ENCODE peak calls at places on chromosomes 11 and 22, in nine cellular contexts. C, R, V, O, J, U, M, X and L are unnamed samples. For H3K4me1, the result is how much of the 10 kb centered on the place peaks cover.

GRCh38 chr22:25368271-25368670 is 148.8 kb downstream of the CRYBB2 start:
- DNase-seq in J (peak), U (peak), C (no peak), V (peak), O (no peak), X (no peak), R (peak), M (no peak), L (no peak)

GRCh38 chr11:69645801-69646492 is 5.0 kb downstream of the CCND1 start:
- DNase-seq in J (no peak), U (no peak), R (no peak), O (no peak), V (peak), M (no peak), X (peak), C (no peak), L (no peak)

GRCh38 chr11:70430122-70430521 is 31.8 kb downstream of the CTTN start:
- DNase-seq in R (no peak), U (no peak), M (peak), O (no peak), X (no peak), C (no peak), V (no peak), J (no peak), L (no peak)

GRCh38 chr11:206516-207212 is 535 bp downstream of the BET1L start:
- DNase-seq in U (peak), X (peak), C (no peak), M (peak), O (no peak), R (peak), V (peak), J (peak), L (no peak)

GRCh38 chr11:128549256-128549944 is 38.0 kb downstream of the ETS1 start:
- DNase-seq in O (no peak), X (peak), V (peak), R (no peak), J (no peak), U (peak), C (peak), M (no peak), L (no peak)

GRCh38 chr11:59429924-59430516 is 3.8 kb upstream of the OR5A2 start:
- DNase-seq in M (peak), U (no peak), O (peak), R (peak), J (no peak), X (no peak), V (no peak), C (no peak), L (no peak)

GRCh38 chr22:45671051-45671782 is 417 bp upstream of the ATXN10 start:
- DNase-seq in J (no peak), O (no peak), M (no peak), R (peak), U (peak), V (peak), C (no peak), X (no peak), L (no peak)

GRCh38 chr22:29310863-29311339 is 4.5 kb downstream of the GAS2L1 start:
- DNase-seq in V (peak), J (peak), M (peak), C (peak), O (peak), R (peak), U (peak), X (peak), L (peak)

GRCh38 chr11:67545280-67545679 is 22.0 kb upstream of the CABP2 start:
- DNase-seq in M (no peak), V (peak), J (peak), U (peak), X (no peak), C (peak), R (peak), O (no peak), L (no peak)

GRCh38 chr11:119315139-119316016 is 1.6 kb downstream of the MCAM start:
- DNase-seq in X (peak), U (peak), M (peak), V (no peak), R (no peak), O (peak), J (no peak), C (peak), L (no peak)

GRCh38 chr22:20354238-20354975 is 34.5 kb upstream of the DGCR6L start:
- DNase-seq in R (no peak), M (no peak), O (no peak), V (no peak), C (no peak), U (no peak), J (no peak), X (no peak), L (no peak)

GRCh38 chr11:134363592-134363991 is 31.8 kb downstream of the GLB1L2 start:
- DNase-seq in M (no peak), X (peak), U (no peak), V (no peak), O (no peak), J (no peak), C (no peak), R (peak), L (no peak)

GRCh38 chr11:113675003-113675471 is 31.1 kb downstream of the TMPRSS5 start:
- DNase-seq in O (no peak), M (peak), U (no peak), J (no peak), R (no peak), V (no peak), C (no peak), X (no peak), L (no peak)

GRCh38 chr22:45946805-45947600 is 30.0 kb downstream of the WNT7B start:
- DNase-seq in J (no peak), U (no peak), M (no peak), R (no peak), X (no peak), C (no peak), O (no peak), V (no peak), L (no peak)

GRCh38 chr11:64556044-64556720 is 34.8 kb upstream of the SLC22A12 start:
- DNase-seq in X (peak), R (no peak), M (no peak), U (no peak), V (no peak), O (no peak), J (no peak), C (no peak), L (no peak)

GRCh38 chr11:113104390-113105251 is 143.4 kb downstream of the NCAM1 start:
- DNase-seq in O (no peak), X (no peak), U (no peak), M (no peak), V (no peak), R (no peak), C (no peak), J (no peak), L (no peak)

GRCh38 chr11:406796-407650 is 7.8 kb downstream of the SIGIRR start:
- DNase-seq in R (peak), V (peak), C (peak), J (peak), M (peak), U (peak), O (peak), X (peak), L (peak)

GRCh38 chr11:113778111-113778910 is 1.3 kb upstream of the CLDN25 start:
- DNase-seq in X (no peak), M (peak), J (peak), V (no peak), O (peak), C (no peak), U (no peak), R (peak), L (no peak)

GRCh38 chr11:76777922-76778321 is 5.2 kb upstream of the TSKU start:
- DNase-seq in R (no peak), U (no peak), M (no peak), O (no peak), X (no peak), J (no peak), V (no peak), C (no peak), L (no peak)

GRCh38 chr22:44023404-44024287 is 456 bp upstream of the PARVB start:
- DNase-seq in V (peak), O (no peak), R (no peak), J (peak), U (peak), M (peak), C (peak), X (peak), L (no peak)

GRCh38 chr11:104926771-104927470 is 28.7 kb upstream of the CASP12 start:
- DNase-seq in R (no peak), U (no peak), O (no peak), X (no peak), C (no peak), V (no peak), M (no peak), J (no peak), L (no peak)

GRCh38 chr11:125343086-125343731 is 152.9 kb downstream of the FEZ1 start:
- DNase-seq in X (peak), C (no peak), O (no peak), R (no peak), U (no peak), V (no peak), M (no peak), J (no peak), L (no peak)

GRCh38 chr11:61976813-61977475 is 9.5 kb upstream of the FTH1 start:
- DNase-seq in X (peak), M (no peak), C (no peak), U (no peak), J (no peak), V (no peak), O (peak), R (no peak), L (no peak)

GRCh38 chr11:61975638-61976419 is 8.4 kb upstream of the FTH1 start:
- DNase-seq in J (no peak), X (peak), R (peak), M (no peak), C (no peak), O (peak), V (no peak), U (no peak), L (no peak)

GRCh38 chr11:61976420-61976800 is 9.0 kb upstream of the FTH1 start:
- DNase-seq in M (no peak), U (no peak), O (no peak), J (no peak), C (no peak), R (no peak), X (peak), V (no peak), L (no peak)

GRCh38 chr11:61973603-61974162 is 6.2 kb upstream of the FTH1 start:
- DNase-seq in V (no peak), U (no peak), R (peak), M (peak), C (no peak), J (no peak), O (peak), X (peak), L (no peak)

DNA sequence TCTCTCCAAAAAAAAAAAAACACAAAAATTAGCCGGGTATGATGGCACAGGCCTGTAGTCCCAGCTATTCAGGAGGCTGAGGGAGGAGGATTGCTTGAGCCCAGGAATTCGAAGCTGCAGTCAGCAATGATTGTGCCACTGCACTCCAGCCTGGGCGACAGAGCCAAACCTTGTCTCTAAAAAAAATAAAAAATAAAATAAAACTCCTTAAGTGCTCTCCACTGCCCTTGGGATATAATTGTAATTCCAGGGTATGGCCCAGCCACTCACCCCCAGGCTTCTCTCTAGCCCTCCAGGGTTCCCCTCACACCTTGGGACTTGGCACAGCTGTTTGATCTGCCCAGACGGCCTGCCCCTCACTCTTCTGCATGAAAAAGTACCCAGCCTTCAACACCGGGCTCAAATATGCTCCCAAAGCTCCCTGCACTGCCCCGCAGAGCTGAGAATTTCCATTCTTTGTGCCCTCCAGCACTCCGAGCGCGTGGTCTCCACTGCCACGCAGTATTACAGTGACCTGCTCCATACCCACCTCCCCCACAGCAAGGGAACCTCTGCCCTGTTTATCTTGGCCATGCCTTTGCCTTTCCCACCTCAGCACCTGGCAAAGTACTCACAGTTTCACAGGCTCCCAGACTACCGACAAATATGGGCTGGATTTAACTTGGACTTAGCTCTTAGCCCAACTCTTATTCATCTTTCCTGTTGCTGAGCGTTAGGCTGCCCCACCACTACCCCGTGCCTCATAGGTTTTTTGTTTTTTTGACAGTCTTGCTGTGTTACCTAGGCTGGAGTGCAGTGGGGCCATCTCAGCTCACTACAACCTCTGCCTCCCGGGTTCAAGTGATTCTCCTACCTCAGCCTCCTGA is 7.6 kb upstream of the FTH1 start:
- DNase-seq in R (peak), M (peak), C (no peak), U (peak), X (peak), J (peak), V (no peak), O (peak), L (no peak)
- H3K4me1 ChIP-seq in R (under half), M (half or more), C (half or more), U (half or more), X (under half), J (half or more), V (under half), O (half or more), L (under half)

DNA sequence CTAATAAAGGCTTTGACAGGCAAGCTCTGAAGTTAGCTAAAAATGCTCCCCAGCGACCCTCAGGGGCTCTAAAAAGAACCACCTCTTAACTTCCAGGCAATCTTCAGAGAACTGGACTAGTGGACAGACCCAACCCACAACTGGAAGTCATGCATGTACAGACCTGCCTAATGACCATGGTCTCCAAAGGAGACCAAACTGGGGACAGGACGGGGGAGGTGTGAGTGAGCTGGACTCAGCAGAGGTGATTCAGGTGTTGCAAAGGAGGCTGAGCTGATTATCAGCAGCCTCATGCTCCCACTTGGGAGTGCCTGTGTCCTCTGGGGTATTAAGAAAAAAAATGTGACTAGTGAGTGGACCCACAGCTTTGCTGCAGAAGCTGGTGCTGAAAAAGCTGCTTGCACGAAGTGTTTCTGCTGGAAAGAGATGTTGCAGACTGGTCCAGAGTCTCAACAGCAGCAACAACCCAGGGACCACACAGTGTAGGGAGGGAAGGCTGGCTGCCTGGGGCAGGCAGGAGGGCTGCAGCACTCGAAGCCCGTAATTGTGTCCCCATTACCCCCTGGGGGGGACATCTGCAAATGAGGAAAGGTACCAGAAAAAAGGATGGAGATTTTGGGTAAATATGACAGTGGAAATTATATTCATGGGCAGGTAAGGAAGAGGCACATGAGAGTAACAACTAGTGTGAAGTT is 35.3 kb downstream of the PITPNB start:
- DNase-seq in V (no peak), X (no peak), U (no peak), C (no peak), J (no peak), O (no peak), R (no peak), M (peak), L (no peak)
- H3K4me1 ChIP-seq in V (under half), X (under half), U (under half), C (half or more), J (half or more), O (under half), R (under half), M (under half), L (under half)

DNA sequence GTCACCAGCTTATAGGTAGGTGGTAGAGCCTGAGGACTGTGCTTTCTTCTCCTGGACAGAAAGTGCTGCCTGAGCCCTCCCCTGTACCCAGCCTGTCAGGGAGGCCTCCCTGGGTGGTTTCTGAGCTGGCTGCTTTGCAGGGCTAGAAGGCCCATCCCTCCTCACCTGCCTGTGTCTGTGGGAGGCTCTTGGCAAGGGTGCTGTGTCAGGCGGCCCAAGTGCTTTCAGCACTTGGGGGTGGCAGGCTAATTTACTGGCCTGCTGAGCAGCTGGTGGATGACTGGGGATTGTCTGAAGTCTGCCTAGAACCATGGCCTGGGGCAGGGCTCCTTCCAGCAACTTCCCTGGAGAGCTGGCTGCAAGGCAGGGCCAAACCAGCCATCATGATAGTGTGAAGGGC is 139.0 kb upstream of the NAV2 start:
- DNase-seq in M (no peak), X (no peak), J (no peak), R (no peak), O (no peak), U (no peak), V (no peak), C (peak), L (no peak)
- H3K4me1 ChIP-seq in M (under half), X (under half), J (under half), R (under half), O (under half), U (under half), V (under half), C (half or more), L (under half)

GRCh38 chr22:23155143-23155542 is 9.9 kb downstream of the RAB36 start:
- DNase-seq in C (no peak), V (no peak), M (no peak), R (no peak), X (no peak), J (no peak), O (no peak), U (no peak), L (no peak)

GRCh38 chr22:23152238-23153114 is 7.2 kb downstream of the RAB36 start:
- DNase-seq in C (no peak), X (no peak), O (no peak), V (peak), R (no peak), U (no peak), J (no peak), M (no peak), L (no peak)

GRCh38 chr22:23155831-23156230 is 10.6 kb downstream of the RAB36 start:
- DNase-seq in X (no peak), C (no peak), O (no peak), V (no peak), R (no peak), J (no peak), M (no peak), U (no peak), L (no peak)

GRCh38 chr22:23154461-23154860 is 9.2 kb downstream of the RAB36 start:
- DNase-seq in M (no peak), O (no peak), U (no peak), J (no peak), C (no peak), V (no peak), R (no peak), X (no peak), L (no peak)

GRCh38 chr22:23153994-23154393 is 8.7 kb downstream of the RAB36 start:
- DNase-seq in U (no peak), O (no peak), M (no peak), X (no peak), C (no peak), J (no peak), V (no peak), R (no peak), L (no peak)
- H3K4me1 ChIP-seq in U (under half), O (under half), M (under half), X (under half), C (under half), J (under half), V (under half), R (under half), L (under half)

GRCh38 chr22:42976534-42976933 is 38.4 kb downstream of the PACSIN2 start:
- DNase-seq in V (no peak), O (no peak), C (no peak), U (no peak), R (no peak), J (no peak), M (no peak), X (no peak), L (no peak)
- H3K4me1 ChIP-seq in V (under half), O (under half), C (half or more), U (under half), R (under half), J (half or more), M (under half), X (under half), L (under half)

DNA sequence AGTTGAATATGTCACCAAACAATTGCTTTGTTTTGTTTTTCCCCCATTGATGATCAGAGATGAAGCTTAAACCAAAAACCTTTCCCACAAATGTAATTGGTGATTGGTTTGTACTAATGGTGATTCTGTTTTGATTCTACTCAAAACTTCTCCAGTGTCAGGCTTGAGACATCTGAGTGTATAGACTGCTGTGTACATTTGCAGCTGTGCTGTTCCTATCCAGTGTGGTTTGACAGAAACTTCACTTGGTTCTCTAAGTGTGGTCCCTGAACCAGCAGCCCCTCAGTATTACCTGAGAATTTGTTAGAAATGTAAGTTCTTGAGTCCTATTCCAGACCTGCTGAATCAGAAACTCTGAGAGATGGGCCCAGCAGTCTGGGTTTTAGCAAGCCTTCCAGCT is 84.8 kb downstream of the PPP6R3 start:
- DNase-seq in R (no peak), C (no peak), U (no peak), M (no peak), X (no peak), O (no peak), J (no peak), V (no peak), L (no peak)
- H3K4me1 ChIP-seq in R (under half), C (half or more), U (under half), M (under half), X (under half), O (under half), J (half or more), V (under half), L (under half)